ENCODE peak calls at places on chromosomes 11 and 22, in six cellular contexts. P, B, H, T, D and Q are unnamed samples.

GRCh38 chr22:49292909-49293308 is 534.8 kb downstream of the BRD1 start:
- DNase-seq in P (no peak), B (no peak), H (no peak), T (no peak), D (no peak), Q (no peak)

GRCh38 chr11:133708547-133709051 is 136.7 kb downstream of the SPATA19 start:
- DNase-seq in P (no peak), B (no peak), H (no peak), T (no peak), D (no peak), Q (no peak)

GRCh38 chr11:44687310-44687842 is 39.4 kb upstream of the TSPAN18 start:
- DNase-seq in P (no peak), B (no peak), H (no peak), T (no peak), D (no peak), Q (no peak)

GRCh38 chr22:22088658-22089458 is 106.3 kb upstream of the TOP3B start:
- DNase-seq in P (no peak), B (no peak), H (no peak), T (no peak), D (no peak), Q (no peak)

GRCh38 chr11:59463176-59463575 is 6.4 kb downstream of the OR4D6 start:
- DNase-seq in P (peak; percentile 53), B (no peak), H (peak; percentile 78), T (peak; percentile 7), D (no peak), Q (peak; percentile 33)

GRCh38 chr22:22753526-22754267 is 109.3 kb downstream of the GGTLC2 start:
- DNase-seq in P (peak; percentile 67), B (peak; percentile 71), H (no peak), T (peak; percentile 53), D (no peak), Q (peak; percentile 51)

GRCh38 chr11:10694481-10695239 is 1.1 kb upstream of the IRAG1 start:
- DNase-seq in P (peak; percentile 42), B (no peak), H (no peak), T (no peak), D (no peak), Q (no peak)

GRCh38 chr11:28243596-28243995 is 135.4 kb downstream of the METTL15 start:
- DNase-seq in P (peak; percentile 74), B (no peak), H (no peak), T (peak; percentile 49), D (no peak), Q (no peak)

GRCh38 chr11:3109921-3110706 is 52.9 kb upstream of the CARS1 start:
- DNase-seq in P (peak; percentile 46), B (peak; percentile 53), H (peak; percentile 78), T (peak; percentile 46), D (peak; percentile 64), Q (peak; percentile 26)

GRCh38 chr22:47337161-47337621 is 574.7 kb downstream of the TBC1D22A start:
- DNase-seq in P (peak; percentile 47), B (no peak), H (no peak), T (peak; percentile 28), D (no peak), Q (peak; percentile 92)

GRCh38 chr22:38843201-38843715 is 570 bp downstream of the NPTXR start:
- DNase-seq in P (peak; percentile 52), B (no peak), H (peak; percentile 79), T (peak; percentile 87), D (peak; percentile 59), Q (peak; percentile 81)

GRCh38 chr11:72652871-72653615 is 21.2 kb downstream of the PDE2A start:
- DNase-seq in P (no peak), B (no peak), H (no peak), T (no peak), D (no peak), Q (no peak)

GRCh38 chr22:21568207-21569075 is 927 bp downstream of the UBE2L3 start:
- DNase-seq in P (no peak), B (no peak), H (no peak), T (peak; percentile 69), D (no peak), Q (peak; percentile 35)

GRCh38 chr22:43862074-43862881 is at the start of gene SULT4A1:
- DNase-seq in P (peak; percentile 24), B (no peak), H (peak; percentile 62), T (peak; percentile 9), D (no peak), Q (peak; percentile 62)

GRCh38 chr11:47980907-47981621 is 705 bp downstream of the PTPRJ start:
- DNase-seq in P (no peak), B (peak; percentile 68), H (peak; percentile 67), T (peak; percentile 83), D (peak; percentile 75), Q (peak; percentile 41)

DNA sequence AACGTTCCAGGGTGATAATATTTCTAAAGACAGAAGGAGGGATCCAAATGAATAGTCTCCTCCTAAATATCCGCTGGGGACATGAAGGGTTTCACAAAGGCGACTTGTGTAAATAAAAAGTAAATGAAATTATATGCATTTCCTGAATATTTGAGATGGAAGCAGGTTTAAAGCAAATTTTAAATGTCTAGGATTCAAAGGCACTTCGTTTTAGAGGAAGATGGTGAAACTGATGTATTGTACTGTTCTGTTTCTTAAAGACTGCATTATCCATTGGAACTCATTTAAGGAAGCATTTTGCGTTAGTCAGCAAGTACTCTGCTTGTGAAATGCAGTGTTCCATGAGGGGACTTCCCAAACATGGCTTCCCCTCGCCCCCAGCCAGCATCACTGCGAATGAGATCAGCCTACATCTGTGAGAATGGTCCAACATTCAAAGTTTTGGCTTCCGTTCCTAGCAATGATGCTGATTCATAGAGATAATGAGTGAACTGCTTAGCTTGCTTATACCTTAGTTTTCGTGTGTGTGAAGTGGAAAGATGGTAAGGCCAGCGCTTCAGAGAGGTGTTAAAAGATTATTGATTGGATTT is 1.5 kb downstream of the RAB39A start:
- DNase-seq in P (peak; percentile 2), B (no peak), H (no peak), T (no peak), D (no peak), Q (no peak)
- H3K4me3 ChIP-seq in P (no peak overlapping the region), B (peak overlapping the region; percentile 43), H (peak overlapping the region; percentile 49), T (no peak overlapping the region), D (peak overlapping the region; percentile 62), Q (no peak overlapping the region)

GRCh38 chr11:31816467-31817053 is 5.4 kb upstream of the PAX6 start:
- DNase-seq in P (no peak), B (no peak), H (peak; percentile 56), T (no peak), D (no peak), Q (no peak)
- H3K4me3 ChIP-seq in P (no peak overlapping the region), B (no peak overlapping the region), H (peak overlapping the region; percentile 19), T (no peak overlapping the region), D (no peak overlapping the region), Q (no peak overlapping the region)

GRCh38 chr11:113550179-113550578 is 75.0 kb upstream of the DRD2 start:
- DNase-seq in P (no peak), B (no peak), H (no peak), T (no peak), D (no peak), Q (no peak)
- H3K4me3 ChIP-seq in P (no peak overlapping the region), B (no peak overlapping the region), H (no peak overlapping the region), T (no peak overlapping the region), D (no peak overlapping the region), Q (no peak overlapping the region)

DNA sequence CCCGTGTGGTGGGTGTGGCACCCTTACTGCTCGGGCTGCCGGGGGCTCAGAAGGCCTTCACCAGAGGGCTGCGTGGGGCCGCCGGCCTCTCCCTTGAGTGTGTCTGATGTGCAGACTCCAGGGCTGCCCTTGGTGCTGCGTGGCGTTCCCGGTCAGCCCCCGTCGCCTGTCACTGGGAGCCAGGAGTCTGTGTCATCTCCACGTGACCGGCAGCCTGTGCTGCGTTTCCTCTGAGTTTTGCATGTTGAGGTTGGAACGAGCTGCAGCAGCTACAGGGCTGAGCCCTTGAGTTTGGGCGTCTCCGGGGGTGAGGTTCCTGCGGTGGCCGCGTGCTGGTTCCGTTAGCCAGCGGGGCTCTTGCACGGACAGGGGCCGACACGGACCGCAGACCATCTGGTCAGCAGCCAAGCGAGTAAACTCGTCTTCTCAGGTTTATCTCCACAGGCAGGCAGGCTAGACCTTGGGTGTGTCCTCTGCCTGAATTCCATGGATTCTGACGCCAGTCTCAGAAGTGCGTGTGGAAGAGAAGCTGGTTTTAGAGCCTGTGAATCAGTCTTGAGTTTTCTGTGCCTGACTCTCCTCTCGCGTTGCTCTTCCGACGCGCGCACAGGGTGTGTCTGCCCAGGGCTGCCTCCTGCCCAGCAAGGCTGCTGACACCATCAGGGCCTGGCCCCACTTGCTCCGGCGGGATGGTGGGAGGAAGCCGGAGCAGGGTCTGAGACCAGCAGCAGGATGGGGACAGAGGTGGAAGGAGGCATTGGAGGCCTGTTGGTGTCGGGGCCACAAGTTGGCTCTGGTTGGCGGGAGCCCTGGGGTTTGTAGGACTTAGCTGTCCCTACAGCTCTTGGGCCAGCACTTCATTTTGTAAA is 10.5 kb downstream of the PTDSS2 start:
- DNase-seq in P (no peak), B (no peak), H (no peak), T (no peak), D (peak; percentile 53), Q (peak; percentile 85)
- H3K4me3 ChIP-seq in P (no peak overlapping the region), B (no peak overlapping the region), H (no peak overlapping the region), T (no peak overlapping the region), D (no peak overlapping the region), Q (peak overlapping the region; percentile 18)